ENCODE peak calls at places on chromosomes 2 and 18, in seven cellular contexts. H is hepatocyte, Z is lung, G is aorta, I is GM23248, N is spleen, Q is brain microvascular endothelial cell. S is an unnamed sample.

GRCh38 chr18:76495435-76496199 is 575 bp upstream of the ZNF516 start:
- DNase-seq in G (peak), Q (peak), I (peak), N (peak), Z (no peak), H (peak), S (peak)

GRCh38 chr2:174764281-174765063 is at the start of gene CHRNA1:
- DNase-seq in Q (peak), H (no peak), G (no peak), N (no peak), Z (no peak), I (peak), S (no peak)

GRCh38 chr18:51038110-51038509 is 8.1 kb downstream of the SMAD4 start:
- DNase-seq in H (peak), Q (no peak), G (no peak), Z (no peak), N (no peak), I (no peak), S (no peak)

GRCh38 chr2:8202139-8202538 is 479.7 kb upstream of the ID2 start:
- DNase-seq in Q (no peak), N (no peak), Z (no peak), G (no peak), H (no peak), I (no peak), S (no peak)

GRCh38 chr2:16700566-16701259 is 35.1 kb upstream of the CYRIA start:
- DNase-seq in Z (no peak), G (no peak), I (no peak), N (no peak), H (no peak), Q (no peak), S (no peak)

GRCh38 chr18:23114171-23114881 is 21.0 kb upstream of the CABLES1 start:
- DNase-seq in G (no peak), H (no peak), N (no peak), Z (peak), I (peak), Q (no peak), S (no peak)

GRCh38 chr2:102664439-102665042 is 45.2 kb downstream of the SLC9A2 start:
- DNase-seq in N (no peak), H (peak), Q (peak), Z (no peak), I (peak), G (no peak), S (peak)

GRCh38 chr2:206125914-206126313 is 33.3 kb downstream of the NDUFS1 start:
- DNase-seq in Z (no peak), H (no peak), N (no peak), Q (no peak), I (no peak), G (no peak), S (no peak)

GRCh38 chr2:174681983-174682577 is 82.2 kb downstream of the CHRNA1 start:
- DNase-seq in I (peak), N (peak), Z (no peak), Q (peak), H (peak), G (peak), S (peak)

GRCh38 chr2:178756843-178757242 is 50.4 kb downstream of the TTN start:
- DNase-seq in N (no peak), Z (no peak), Q (peak), G (no peak), H (no peak), I (peak), S (no peak)

GRCh38 chr2:130764821-130765115 is 9.4 kb downstream of the AMER3 start:
- DNase-seq in I (no peak), Z (no peak), H (no peak), G (no peak), N (no peak), Q (no peak), S (no peak)

GRCh38 chr2:10030311-10030736 is 13.0 kb upstream of the KLF11 start:
- DNase-seq in H (no peak), G (peak), I (peak), Q (no peak), Z (no peak), N (no peak), S (peak)

GRCh38 chr2:130808482-130809268 is 28.0 kb upstream of the ARHGEF4 start:
- DNase-seq in H (no peak), Q (no peak), N (peak), Z (no peak), G (no peak), I (no peak), S (no peak)

GRCh38 chr2:162826901-162827300 is 11.7 kb downstream of the KCNH7 start:
- DNase-seq in N (no peak), H (no peak), G (no peak), I (no peak), Q (no peak), Z (no peak), S (no peak)

GRCh38 chr18:41767960-41768359 is 187.1 kb upstream of the PIK3C3 start:
- DNase-seq in H (peak), Z (no peak), Q (peak), G (no peak), I (peak), N (no peak), S (no peak)

GRCh38 chr2:42331569-42332284 is 29.3 kb downstream of the COX7A2L start:
- DNase-seq in Z (no peak), I (no peak), Q (no peak), H (no peak), G (no peak), N (no peak), S (no peak)

GRCh38 chr2:158034198-158034831 is 67.4 kb upstream of the UPP2 start:
- DNase-seq in Z (peak), Q (peak), H (peak), G (no peak), N (no peak), I (peak), S (peak)

GRCh38 chr2:54191361-54192130 is 64.5 kb downstream of the TSPYL6 start:
- DNase-seq in N (no peak), Q (no peak), Z (no peak), G (no peak), H (no peak), I (peak), S (no peak)

GRCh38 chr2:206520450-206520849 is 77.1 kb downstream of the ADAM23 start:
- DNase-seq in G (no peak), I (no peak), Q (no peak), Z (no peak), H (no peak), N (no peak), S (no peak)

GRCh38 chr2:195318440-195319111 is 338.4 kb upstream of the SLC39A10 start:
- DNase-seq in G (no peak), I (peak), N (no peak), Z (no peak), Q (peak), H (peak), S (peak)

GRCh38 chr2:77127345-77127744 is 394.8 kb downstream of the LRRTM4 start:
- DNase-seq in Z (no peak), Q (no peak), G (no peak), N (no peak), H (no peak), I (no peak), S (no peak)

GRCh38 chr2:209425082-209426071 is 1.5 kb downstream of the MAP2 start:
- DNase-seq in H (peak), N (no peak), Z (no peak), G (no peak), Q (peak), I (peak), S (no peak)

GRCh38 chr2:149991576-149991975 is 404.0 kb upstream of the MMADHC start:
- DNase-seq in Z (no peak), Q (peak), I (peak), H (no peak), G (no peak), N (no peak), S (no peak)

GRCh38 chr2:120398961-120399888 is 53.3 kb downstream of the INHBB start:
- DNase-seq in Q (no peak), H (peak), Z (no peak), I (no peak), G (peak), N (peak), S (no peak)

GRCh38 chr18:60027397-60027796 is 127.6 kb downstream of the PMAIP1 start:
- DNase-seq in Z (no peak), N (no peak), H (no peak), G (no peak), Q (no peak), I (no peak), S (no peak)

GRCh38 chr18:36129300-36130038 is at the start of the genes ELP2 and SLC39A6:
- DNase-seq in H (peak), Z (peak), N (peak), Q (peak), G (peak), I (peak), S (peak)

GRCh38 chr18:6746386-6746960 is 17.0 kb downstream of the ARHGAP28 start:
- DNase-seq in H (no peak), I (no peak), G (no peak), Z (no peak), Q (no peak), N (no peak), S (no peak)

GRCh38 chr2:55175254-55176093 is 56.6 kb downstream of the CLHC1 start:
- DNase-seq in G (no peak), Z (no peak), H (peak), Q (no peak), N (no peak), I (peak), S (no peak)

GRCh38 chr2:46837112-46837454 is 78.5 kb downstream of the MCFD2 start:
- DNase-seq in Z (no peak), N (no peak), H (no peak), I (no peak), Q (no peak), G (no peak), S (no peak)

GRCh38 chr2:46832543-46832942 is 83.1 kb downstream of the MCFD2 start:
- DNase-seq in H (no peak), N (no peak), Z (no peak), G (no peak), I (no peak), Q (no peak), S (no peak)

GRCh38 chr2:46835520-46835919 is 80.1 kb downstream of the MCFD2 start:
- DNase-seq in H (no peak), Z (no peak), G (no peak), I (no peak), N (no peak), Q (no peak), S (no peak)

GRCh38 chr2:46839045-46839444 is 76.6 kb downstream of the MCFD2 start:
- DNase-seq in Q (no peak), I (no peak), H (no peak), N (no peak), G (no peak), Z (no peak), S (no peak)

DNA sequence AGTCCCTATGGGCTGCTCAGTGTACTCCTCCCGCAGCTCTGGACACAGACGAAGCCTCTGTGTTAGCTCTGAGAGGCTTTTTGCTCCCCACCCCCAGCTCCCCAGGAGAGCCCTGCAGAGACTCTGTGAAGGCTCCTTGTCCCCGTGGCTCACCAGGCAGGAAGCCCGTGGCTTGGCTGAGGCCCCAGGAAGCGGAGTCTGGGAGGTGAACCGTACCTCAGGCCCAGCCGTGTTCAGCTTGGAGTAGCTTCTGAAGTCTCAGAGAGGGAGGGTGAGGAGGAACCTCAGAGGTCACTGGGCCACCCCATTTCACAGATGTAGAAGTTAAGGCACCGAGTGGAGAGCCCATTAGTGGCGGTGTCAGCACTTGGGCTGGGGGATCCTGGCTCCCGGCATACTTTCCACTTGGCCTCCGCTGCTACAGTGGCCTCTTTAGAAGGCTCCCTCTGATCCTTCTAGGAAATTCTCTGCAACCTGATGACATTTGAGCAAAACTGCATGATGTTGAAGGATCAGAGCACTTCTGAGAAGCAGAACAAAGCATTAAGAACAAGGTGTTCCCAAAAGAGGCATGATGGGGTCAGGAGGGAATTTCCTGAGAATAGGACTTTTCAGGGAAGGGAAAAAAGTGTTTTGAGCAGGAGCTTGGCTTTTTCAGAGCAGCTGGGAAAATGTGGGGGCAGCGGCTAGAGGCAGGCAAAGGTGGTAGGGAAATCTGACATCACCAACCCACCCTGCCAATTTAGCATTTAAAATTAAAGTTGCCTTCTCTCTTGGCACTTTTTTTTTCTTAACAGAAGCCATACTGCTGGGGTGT is 79.1 kb downstream of the MCFD2 start:
- DNase-seq in H (no peak), N (no peak), Q (no peak), G (no peak), Z (no peak), I (peak), S (no peak)
- H3K27ac ChIP-seq in H (no peak), N (no peak), Q (no peak), G (no peak), Z (no peak), I (peak), S (no peak)

DNA sequence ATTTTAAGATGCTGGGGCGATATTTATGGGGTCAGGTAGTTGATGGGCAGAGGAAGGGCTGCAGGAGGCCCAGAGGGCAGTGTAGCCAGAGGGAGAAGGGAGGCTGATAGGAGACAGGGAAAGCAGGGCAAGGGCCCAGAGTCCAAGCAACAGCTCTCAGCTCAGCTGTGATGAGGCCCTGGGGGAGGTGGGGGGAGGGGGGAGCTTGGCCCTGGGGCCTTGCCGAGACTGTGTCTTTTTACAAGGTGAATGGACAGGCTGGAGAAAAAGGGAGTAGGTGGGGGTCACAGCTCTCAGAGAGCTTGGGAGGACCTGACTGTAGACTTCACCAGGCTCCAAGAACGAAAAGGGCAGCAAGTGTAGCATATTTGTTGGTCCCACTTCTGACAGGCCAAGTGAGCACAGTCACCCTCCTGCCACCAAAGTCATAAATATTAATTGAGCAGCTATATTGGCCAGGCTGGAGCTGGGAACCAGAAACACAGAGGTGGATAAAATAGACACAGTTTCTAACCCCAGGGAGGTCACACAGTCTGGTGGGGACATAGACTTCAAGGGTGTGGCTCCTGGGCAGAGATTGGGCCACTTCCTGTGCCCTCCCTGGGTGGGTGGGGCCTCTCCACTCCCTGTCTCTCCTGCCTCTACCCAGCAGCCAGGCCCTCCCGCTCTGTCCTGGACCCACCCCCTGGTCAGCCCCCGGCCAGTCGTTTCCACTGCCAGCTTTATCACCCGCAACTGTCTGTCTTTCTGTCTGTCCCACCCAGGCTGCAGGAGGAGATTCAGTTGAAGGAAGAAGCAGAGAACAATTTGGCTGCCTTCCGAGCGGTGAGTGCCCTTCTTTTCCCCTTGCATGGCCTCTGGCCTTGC is 1.4 kb downstream of the DES start:
- DNase-seq in I (no peak), Z (no peak), Q (no peak), H (no peak), N (no peak), G (no peak), S (no peak)
- H3K4me3 ChIP-seq in I (no peak), Z (no peak), Q (no peak), H (no peak), N (no peak), G (no peak), S (peak)

GRCh38 chr2:239308696-239309397 is 92.0 kb downstream of the HDAC4 start:
- DNase-seq in G (peak), N (peak), I (peak), Z (no peak), H (peak), Q (peak), S (no peak)
- H3K27ac ChIP-seq in G (no peak), N (peak), I (peak), Z (peak), H (peak), Q (peak), S (peak)

GRCh38 chr2:121595012-121595891 is 54.0 kb downstream of the CLASP1 start:
- DNase-seq in Q (no peak), G (no peak), H (no peak), N (no peak), Z (no peak), I (no peak), S (no peak)

GRCh38 chr2:121591199-121591598 is 58.1 kb downstream of the CLASP1 start:
- DNase-seq in Q (no peak), Z (no peak), H (no peak), G (no peak), N (no peak), I (no peak), S (no peak)

GRCh38 chr2:121599963-121600651 is 49.2 kb downstream of the CLASP1 start:
- DNase-seq in N (no peak), H (no peak), I (no peak), Z (no peak), G (no peak), Q (no peak), S (no peak)

GRCh38 chr2:121598087-121598486 is 51.2 kb downstream of the CLASP1 start:
- DNase-seq in G (no peak), Q (no peak), I (no peak), H (no peak), Z (no peak), N (no peak), S (no peak)

GRCh38 chr2:121596221-121597080 is 52.8 kb downstream of the CLASP1 start:
- DNase-seq in Q (peak), H (peak), Z (no peak), G (no peak), N (peak), I (peak), S (peak)
- H3K4me3 ChIP-seq in Q (peak), H (no peak), Z (no peak), G (no peak), N (peak), I (peak), S (no peak)

DNA sequence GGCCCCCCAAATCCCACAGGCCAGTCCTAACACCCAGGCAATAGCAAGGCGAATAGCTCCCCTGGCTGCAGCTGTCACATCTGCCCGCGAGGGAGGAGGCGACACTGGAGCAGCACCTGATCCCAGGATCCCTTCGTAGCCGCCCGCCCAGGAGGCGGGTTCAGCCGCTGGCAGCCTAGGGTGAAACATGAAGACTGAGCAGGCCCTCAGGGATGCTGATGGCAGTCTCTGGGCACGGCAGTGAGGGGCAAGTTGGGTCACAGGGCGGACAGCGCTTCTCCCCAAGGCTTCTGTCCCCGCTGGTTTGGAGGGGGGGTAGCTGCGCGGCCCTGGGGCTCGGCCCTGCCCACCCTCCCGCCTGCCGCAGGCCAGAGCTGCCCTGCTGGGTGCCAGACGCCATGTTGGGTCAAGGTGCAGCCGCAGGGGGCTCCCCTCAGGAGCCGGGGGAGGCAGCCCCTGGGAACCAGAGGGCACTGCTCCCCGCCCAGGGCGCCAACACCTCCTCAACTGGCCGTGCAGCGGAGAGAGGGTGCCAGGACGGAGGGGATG is 1.9 kb downstream of the DNMT3A start:
- DNase-seq in G (peak), Z (no peak), H (peak), Q (no peak), N (peak), I (no peak), S (peak)
- H3K27ac ChIP-seq in G (no peak), Z (peak), H (peak), Q (no peak), N (peak), I (no peak), S (peak)

GRCh38 chr2:241844066-241844728 is 14.5 kb downstream of the PDCD1 start:
- DNase-seq in H (peak), Q (no peak), I (peak), G (peak), Z (no peak), N (peak), S (peak)
- H3K4me3 ChIP-seq in H (no peak), Q (peak), I (peak), G (peak), Z (peak), N (peak), S (peak)